ENCODE peak calls at places on chromosome X, in six cellular contexts. W is uterus, Z is heart left ventricle, P is H1, A is HCT116, K is thyroid gland. M is an unnamed sample.

GRCh38 chrX:42247241-42247640 is 323.9 kb upstream of the CASK start:
- DNase-seq in W (no peak), P (no peak), K (peak), Z (no peak), A (no peak), M (no peak)

GRCh38 chrX:136823175-136823574 is 42.4 kb upstream of the ARHGEF6 start:
- DNase-seq in P (no peak), A (no peak), Z (no peak), W (no peak), K (no peak), M (no peak)

GRCh38 chrX:23503835-23504539 is 163.3 kb upstream of the PRDX4 start:
- DNase-seq in A (peak), Z (peak), K (peak), W (no peak), P (no peak), M (peak)

GRCh38 chrX:7264399-7264798 is 116.4 kb upstream of the PUDP start:
- DNase-seq in W (no peak), K (no peak), A (no peak), Z (no peak), P (no peak), M (no peak)

GRCh38 chrX:16114640-16115039 is 8.7 kb upstream of the GRPR start:
- DNase-seq in P (no peak), A (no peak), Z (no peak), K (no peak), W (no peak), M (no peak)

GRCh38 chrX:75623535-75623934 is 100.7 kb upstream of the ZDHHC15 start:
- DNase-seq in P (no peak), K (no peak), W (no peak), A (no peak), Z (no peak), M (no peak)

GRCh38 chrX:16838202-16839066 is 31.7 kb downstream of the RBBP7 start:
- DNase-seq in Z (peak), W (no peak), A (no peak), P (no peak), K (peak), M (peak)

GRCh38 chrX:37712458-37712857 is 26.9 kb downstream of the XK start:
- DNase-seq in Z (no peak), W (no peak), K (no peak), P (no peak), A (no peak), M (no peak)

GRCh38 chrX:133999013-133999705 is 13.8 kb upstream of the GPC3 start:
- DNase-seq in K (no peak), Z (peak), W (peak), A (no peak), P (no peak), M (no peak)

GRCh38 chrX:12711435-12712040 is 79.7 kb upstream of the PRPS2 start:
- DNase-seq in W (no peak), P (no peak), A (no peak), K (no peak), Z (no peak), M (no peak)

GRCh38 chrX:150100261-150100660 is 162.0 kb upstream of the EOLA2 start:
- DNase-seq in K (no peak), W (no peak), Z (no peak), A (no peak), P (no peak), M (no peak)

GRCh38 chrX:107935664-107936433 is 46.3 kb downstream of the TEX13B start:
- DNase-seq in P (no peak), A (no peak), W (no peak), Z (peak), K (no peak), M (no peak)

GRCh38 chrX:22963186-22963585 is 36.6 kb upstream of the DDX53 start:
- DNase-seq in A (no peak), Z (no peak), P (no peak), K (no peak), W (no peak), M (no peak)

GRCh38 chrX:73215263-73215662 is 612 bp upstream of the NAP1L2 start:
- DNase-seq in P (no peak), A (no peak), K (no peak), W (no peak), Z (no peak), M (no peak)
- H3K4me3 ChIP-seq in P (peak), A (no peak), K (peak), W (peak), Z (peak), M (no peak)

DNA sequence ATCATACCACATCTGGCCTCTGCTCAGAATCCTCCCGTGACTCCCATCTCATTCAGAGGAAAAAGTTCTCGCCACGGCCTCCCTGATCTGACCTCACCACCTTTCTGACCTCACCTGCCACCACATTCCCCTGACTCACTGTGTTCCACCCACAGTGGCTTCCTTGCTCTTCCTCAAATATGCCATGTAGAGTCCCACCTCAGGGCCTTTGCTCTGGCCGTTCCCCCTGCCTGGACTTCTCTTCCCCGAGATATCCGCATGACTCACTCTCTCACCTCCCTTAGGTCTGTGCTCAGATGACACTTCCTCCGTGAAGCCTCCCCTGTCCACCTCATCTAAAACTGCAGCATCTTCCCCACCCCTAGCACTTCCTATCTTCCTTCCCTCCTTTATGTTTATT is 7.2 kb upstream of the TSPYL2 start:
- DNase-seq in P (no peak), W (no peak), A (no peak), Z (no peak), K (no peak), M (no peak)
- TF ChIP-seq POLR2A in P (no peak), W (no peak), A (no peak), Z (no peak), K (no peak), M (no peak)

DNA sequence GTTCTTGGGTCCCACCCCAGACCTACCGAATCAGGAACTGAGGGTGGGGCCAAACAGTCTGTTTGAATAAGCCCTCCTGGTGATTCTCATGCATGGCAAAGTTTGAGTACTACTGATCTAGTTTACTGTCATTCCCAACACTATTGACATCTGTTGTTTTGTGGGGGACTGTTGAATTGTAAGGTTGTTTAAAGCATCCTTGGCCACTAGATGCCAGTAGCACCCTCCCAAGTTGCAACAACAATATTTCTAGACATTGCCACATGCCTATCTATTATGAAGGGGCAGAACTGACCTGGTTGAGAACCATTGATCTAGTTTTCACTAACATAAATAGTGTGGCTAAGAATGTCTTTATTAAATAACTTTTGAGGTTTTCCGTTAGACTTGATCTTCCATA is 15.1 kb downstream of the TAF9B start:
- DNase-seq in K (no peak), A (no peak), P (no peak), Z (no peak), W (no peak), M (no peak)
- TF ChIP-seq CTCF in K (no peak), A (no peak), P (peak), Z (no peak), W (no peak), M (no peak)

DNA sequence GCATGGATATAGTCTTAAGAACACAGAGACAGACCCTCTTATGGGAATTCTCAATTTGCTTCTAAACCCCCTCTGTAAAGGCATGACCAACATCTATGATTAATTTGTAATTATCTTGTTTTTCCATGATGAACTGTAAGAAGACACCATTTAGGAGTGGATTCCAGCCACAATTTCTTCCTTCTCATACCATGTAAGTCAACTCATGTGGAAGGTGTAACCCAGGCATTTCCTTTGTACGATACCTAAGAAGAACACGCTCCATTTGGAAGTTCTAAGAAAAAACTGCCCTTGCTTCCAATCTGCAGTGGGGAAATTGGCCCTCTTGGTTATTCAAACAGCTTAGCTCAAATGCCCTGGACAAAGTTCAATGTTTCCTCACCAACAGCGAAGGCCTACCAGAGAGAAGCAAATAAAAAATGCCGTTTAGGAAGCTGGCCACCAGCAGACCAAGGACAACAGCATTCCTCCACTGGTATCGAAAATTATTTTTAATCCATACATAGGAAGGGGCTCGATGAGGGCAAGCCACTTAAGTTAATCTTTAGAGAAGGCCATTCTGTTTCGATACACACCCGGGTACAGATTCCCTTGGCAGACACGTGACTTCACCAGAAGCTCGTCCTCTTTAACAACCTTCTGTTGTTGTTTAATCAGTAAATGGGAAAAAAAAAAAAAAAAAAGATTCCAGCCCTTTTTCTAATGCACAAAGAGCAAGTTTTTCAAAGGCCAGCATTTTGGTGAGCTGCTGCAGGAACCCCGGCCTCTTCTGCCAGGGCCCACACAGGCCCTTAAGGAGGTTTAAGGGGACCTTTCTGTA is 2.6 kb downstream of the DHRSX start:
- DNase-seq in K (peak), W (no peak), P (no peak), A (no peak), Z (no peak), M (peak)
- H3K4me3 ChIP-seq in K (no peak), W (peak), P (peak), A (no peak), Z (peak), M (no peak)

DNA sequence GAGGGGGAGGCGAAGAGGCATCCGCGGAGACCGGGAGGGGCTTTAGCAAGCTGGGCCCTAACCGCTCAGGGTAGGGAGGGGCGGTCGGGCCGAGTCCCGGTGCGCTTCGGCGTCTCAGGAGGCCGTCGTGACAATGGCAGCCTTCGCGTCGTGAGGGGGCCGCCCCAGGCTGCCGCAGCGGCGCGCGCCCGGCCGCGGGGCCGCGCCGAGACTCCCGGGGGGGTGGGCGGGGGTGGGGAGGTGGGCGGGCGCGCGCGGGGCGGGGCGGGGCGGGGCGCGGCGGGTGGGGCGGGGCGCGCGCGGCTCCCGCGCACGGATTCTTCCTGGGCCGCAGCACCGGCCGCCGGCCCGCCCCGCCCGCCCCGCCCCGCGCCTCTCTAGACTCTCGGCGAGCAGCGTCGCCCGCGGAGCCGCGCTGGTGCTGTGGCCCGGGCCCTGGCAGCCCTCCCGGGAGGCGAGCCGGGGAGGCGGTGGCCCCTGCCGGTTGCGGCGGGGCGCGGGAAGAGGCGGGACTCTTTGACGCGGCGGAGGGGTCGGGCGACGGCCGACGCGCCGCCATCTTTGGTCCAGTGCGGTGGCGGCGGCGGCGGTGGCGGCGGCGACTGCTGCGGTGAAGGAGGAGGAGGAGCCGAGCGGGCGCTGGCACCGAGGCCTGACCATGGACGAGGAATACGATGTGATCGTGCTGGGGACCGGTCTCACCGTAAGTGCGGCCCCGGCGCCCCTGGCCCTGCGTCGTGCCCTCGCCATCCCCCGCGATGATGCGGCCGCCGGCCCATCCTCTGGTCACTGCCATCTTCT is at the start of gene GDI1:
- DNase-seq in A (no peak), W (no peak), P (no peak), K (peak), Z (peak), M (peak)
- TF ChIP-seq POLR2A in A (no peak), W (no peak), P (no peak), K (peak), Z (peak), M (peak)

GRCh38 chrX:148601034-148601433 is 100.6 kb downstream of the AFF2 start:
- DNase-seq in W (no peak), A (no peak), K (no peak), Z (no peak), P (no peak), M (no peak)
- TF ChIP-seq CTCF in W (no peak), A (no peak), K (no peak), Z (no peak), P (no peak), M (no peak)

GRCh38 chrX:40090050-40090804 is 7.5 kb downstream of the BCOR start:
- DNase-seq in K (peak), W (peak), A (no peak), P (no peak), Z (peak), M (no peak)
- H3K4me3 ChIP-seq in K (peak), W (peak), A (no peak), P (peak), Z (peak), M (no peak)

GRCh38 chrX:103212749-103213457 is 2.0 kb upstream of the BEX4 start:
- DNase-seq in A (no peak), P (no peak), W (no peak), Z (no peak), K (no peak), M (no peak)

GRCh38 chrX:103215768-103216085 is 819 bp downstream of the BEX4 start:
- DNase-seq in Z (peak), P (no peak), A (no peak), K (peak), W (no peak), M (no peak)

GRCh38 chrX:103210056-103210455 is 4.9 kb upstream of the BEX4 start:
- DNase-seq in A (no peak), K (no peak), W (no peak), Z (no peak), P (no peak), M (no peak)

GRCh38 chrX:103211012-103211715 is 3.7 kb upstream of the BEX4 start:
- DNase-seq in P (no peak), K (peak), A (peak), Z (peak), W (peak), M (peak)

DNA sequence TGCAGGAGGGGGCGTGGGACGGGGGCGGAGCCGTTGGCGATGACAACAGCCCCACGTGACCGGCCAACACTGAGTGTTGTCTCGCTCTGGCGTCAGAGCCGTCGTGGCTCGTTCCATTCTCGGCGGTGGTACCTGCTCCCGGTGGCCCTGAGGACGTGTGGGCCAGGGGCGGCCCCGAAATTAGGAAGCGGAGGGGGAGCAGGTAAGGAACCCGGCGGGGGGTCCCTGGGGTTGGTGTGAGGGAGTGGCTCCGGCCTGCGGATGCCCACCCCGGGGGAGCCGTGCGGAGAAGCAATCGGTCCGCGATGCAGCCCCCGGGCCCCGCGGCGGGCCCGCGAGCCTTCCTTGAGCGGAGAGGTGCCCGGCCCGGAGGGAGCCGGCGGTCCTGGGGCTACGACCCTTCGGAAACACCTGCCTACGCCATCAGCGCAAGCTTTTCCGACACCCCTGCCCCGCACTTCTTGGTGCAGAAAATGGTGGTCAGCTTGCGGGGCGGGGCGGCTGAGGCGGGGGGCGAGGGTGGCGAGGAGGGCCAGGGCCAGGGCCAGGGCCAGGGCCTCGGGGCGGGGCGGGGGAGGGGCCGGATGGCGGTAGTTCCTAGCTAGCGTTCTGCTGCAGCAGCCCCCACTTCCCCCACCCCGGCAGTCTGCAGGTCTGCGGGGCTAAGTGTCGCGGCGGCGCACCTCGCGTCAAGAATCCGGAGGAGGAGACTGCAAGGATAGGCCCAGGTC is at the start of gene BEX4:
- DNase-seq in Z (peak), K (peak), A (peak), W (peak), P (peak), M (peak)
- TF ChIP-seq POLR2A in Z (peak), K (peak), A (no peak), W (peak), P (peak), M (peak)

M was measured in body of pancreas.